ENCODE peak calls at places on chromosomes 3 and 15, in four cellular contexts. K is T-helper 2 cell, L is ecto neural progenitor cell, A is epithelial cell of esophagus. O is an unnamed sample.

GRCh38 chr3:61381745-61382392 is 130.6 kb upstream of the FHIT start:
- DNase-seq in L (no peak), K (no peak), A (peak; percentile 53), O (no peak)

GRCh38 chr3:105222568-105223093 is 144.1 kb upstream of the ALCAM start:
- DNase-seq in A (no peak), L (no peak), K (no peak), O (peak; percentile 21)

GRCh38 chr3:184759666-184760200 is 47.9 kb upstream of the MAGEF1 start:
- DNase-seq in A (no peak), K (no peak), L (no peak), O (no peak)

GRCh38 chr3:16216373-16216935 is 42.0 kb downstream of the GALNT15 start:
- DNase-seq in L (no peak), A (no peak), K (no peak), O (no peak)

GRCh38 chr3:12796171-12797123 is at the start of gene CAND2:
- DNase-seq in A (peak; percentile 22), K (peak; percentile 19), L (peak; percentile 66), O (peak; percentile 37)

GRCh38 chr3:449711-450110 is 253.1 kb downstream of the CHL1 start:
- DNase-seq in K (no peak), L (no peak), A (no peak), O (no peak)

GRCh38 chr15:31295660-31296059 is 31.0 kb upstream of the KLF13 start:
- DNase-seq in A (no peak), K (no peak), L (peak; percentile 40), O (no peak)

GRCh38 chr3:46708401-46709146 is 7.4 kb downstream of the TMIE start:
- DNase-seq in K (no peak), L (no peak), A (no peak), O (no peak)

GRCh38 chr15:52180196-52180835 is 10.9 kb downstream of the GNB5 start:
- DNase-seq in K (peak; percentile 61), L (no peak), A (no peak), O (no peak)

GRCh38 chr3:136752046-136752326 is 192 bp downstream of the STAG1 start:
- DNase-seq in K (no peak), L (no peak), A (peak; percentile 65), O (no peak)

GRCh38 chr15:51172190-51172589 is 77.5 kb upstream of the TNFAIP8L3 start:
- DNase-seq in A (no peak), K (no peak), L (no peak), O (no peak)

GRCh38 chr3:65647369-65647768 is 391.3 kb downstream of the MAGI1 start:
- DNase-seq in K (no peak), A (no peak), L (no peak), O (no peak)

GRCh38 chr15:52010633-52011595 is 8.1 kb upstream of the MAPK6 start:
- DNase-seq in A (peak; percentile 99), L (no peak), K (no peak), O (no peak)

GRCh38 chr15:50911001-50911400 is 2.5 kb downstream of the AP4E1 start:
- DNase-seq in A (no peak), K (no peak), L (no peak), O (no peak)

GRCh38 chr3:15033103-15033502 is 32.0 kb downstream of the MRPS25 start:
- DNase-seq in K (no peak), L (no peak), A (no peak), O (no peak)

GRCh38 chr3:36480916-36481648 is 100.8 kb downstream of the STAC start:
- DNase-seq in A (no peak), K (no peak), L (no peak), O (no peak)

GRCh38 chr3:113136071-113136470 is 75.3 kb upstream of the BOC start:
- DNase-seq in K (no peak), L (no peak), A (peak; percentile 43), O (peak; percentile 17)

GRCh38 chr15:80550910-80551265 is 144.2 kb upstream of the ABHD17C start:
- DNase-seq in L (no peak), A (peak; percentile 42), K (no peak), O (no peak)

GRCh38 chr15:94032571-94032970 is 198.8 kb upstream of the MCTP2 start:
- DNase-seq in L (no peak), K (no peak), A (no peak), O (no peak)